ENCODE peak calls at places on chromosomes 6 and 20, in four cellular contexts. C, K, B and L are unnamed samples.

GRCh38 chr6:89887452-89888137 is 6.7 kb upstream of the GJA10 start:
- DNase-seq in K (peak), C (no peak), B (no peak), L (peak)

GRCh38 chr6:28943557-28944411 is 20.0 kb upstream of the TRIM27 start:
- DNase-seq in C (peak), B (peak), K (no peak), L (peak)

GRCh38 chr6:94245395-94245794 is 826.0 kb upstream of the EPHA7 start:
- DNase-seq in B (no peak), C (no peak), K (no peak), L (no peak)

GRCh38 chr20:51428451-51429143 is 113.9 kb downstream of the NFATC2 start:
- DNase-seq in K (no peak), B (peak), C (no peak), L (peak)

GRCh38 chr6:10719386-10720228 is 3.3 kb upstream of the TMEM14C start:
- DNase-seq in K (no peak), C (no peak), B (no peak), L (no peak)

GRCh38 chr6:50270427-50270826 is 220.7 kb upstream of the DEFB112 start:
- DNase-seq in C (no peak), K (no peak), B (no peak), L (no peak)

GRCh38 chr6:28335040-28335563 is 846 bp downstream of the ZSCAN31 start:
- DNase-seq in B (peak), K (no peak), C (no peak), L (no peak)

GRCh38 chr6:78867020-78867369 is 356 bp upstream of the IRAK1BP1 start:
- DNase-seq in B (no peak), K (peak), C (no peak), L (no peak)

GRCh38 chr20:49169547-49169946 is 18.6 kb downstream of the STAU1 start:
- DNase-seq in K (no peak), B (no peak), C (no peak), L (no peak)

DNA sequence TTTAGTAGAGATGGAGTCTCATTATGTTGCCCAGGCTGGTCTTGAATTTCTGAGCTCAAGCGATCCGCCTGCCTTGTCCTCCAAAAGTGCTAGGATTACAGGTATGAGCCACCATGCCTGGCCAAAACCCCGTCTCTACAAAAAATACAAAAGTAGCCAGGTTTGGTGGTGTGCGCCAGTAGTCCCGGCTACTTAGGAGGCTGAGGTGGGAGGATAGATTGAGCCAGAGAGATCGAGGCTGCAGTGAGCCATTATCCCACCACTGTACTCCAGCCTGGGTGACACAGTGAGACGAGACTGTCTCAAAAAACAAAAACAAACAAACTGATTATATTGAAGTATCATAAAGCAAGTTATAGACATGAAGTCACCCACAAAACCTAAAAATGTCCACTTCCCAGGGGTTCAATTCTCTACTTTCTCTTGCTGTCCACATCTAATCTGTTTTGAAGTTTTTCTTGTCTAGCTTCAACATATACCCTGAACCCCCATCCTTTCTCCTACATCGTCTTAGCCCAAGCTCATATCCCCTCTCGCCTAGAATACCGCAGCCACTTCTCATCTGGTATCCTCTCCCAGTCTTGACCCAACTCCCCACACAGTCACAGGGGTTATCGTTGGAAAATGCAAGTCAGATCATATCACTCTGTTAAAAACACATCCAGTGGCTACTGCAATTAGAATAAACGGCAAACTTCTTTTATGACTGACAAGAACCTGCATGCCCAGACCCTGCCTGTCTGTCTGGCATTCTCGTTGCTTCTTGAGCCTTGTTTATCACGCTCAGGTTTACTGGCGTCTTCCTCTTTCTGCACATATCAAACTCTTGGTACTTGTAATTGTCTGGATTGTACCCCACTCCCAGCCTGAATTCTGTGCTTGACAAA is 20.1 kb upstream of the NCOA3 start:
- DNase-seq in B (no peak), K (no peak), C (no peak), L (no peak)
- TF ChIP-seq SPI1 in B (peak), K (no peak), C (no peak), L (no peak)

GRCh38 chr20:59159091-59159821 is 4.4 kb upstream of the ZNF831 start:
- DNase-seq in K (no peak), B (peak), C (no peak), L (peak)

GRCh38 chr20:59158673-59159072 is 4.9 kb upstream of the ZNF831 start:
- DNase-seq in C (no peak), B (no peak), K (no peak), L (no peak)

GRCh38 chr20:59159822-59160740 is 3.5 kb upstream of the ZNF831 start:
- DNase-seq in C (no peak), K (no peak), B (no peak), L (no peak)

GRCh38 chr20:59163641-59164530 is at the start of gene ZNF831:
- DNase-seq in K (no peak), C (no peak), B (no peak), L (peak)

GRCh38 chr20:59161626-59162170 is 1.9 kb upstream of the ZNF831 start:
- DNase-seq in B (no peak), K (no peak), C (no peak), L (no peak)
- TF ChIP-seq SPI1 in B (no peak), K (no peak), C (no peak), L (no peak)

DNA sequence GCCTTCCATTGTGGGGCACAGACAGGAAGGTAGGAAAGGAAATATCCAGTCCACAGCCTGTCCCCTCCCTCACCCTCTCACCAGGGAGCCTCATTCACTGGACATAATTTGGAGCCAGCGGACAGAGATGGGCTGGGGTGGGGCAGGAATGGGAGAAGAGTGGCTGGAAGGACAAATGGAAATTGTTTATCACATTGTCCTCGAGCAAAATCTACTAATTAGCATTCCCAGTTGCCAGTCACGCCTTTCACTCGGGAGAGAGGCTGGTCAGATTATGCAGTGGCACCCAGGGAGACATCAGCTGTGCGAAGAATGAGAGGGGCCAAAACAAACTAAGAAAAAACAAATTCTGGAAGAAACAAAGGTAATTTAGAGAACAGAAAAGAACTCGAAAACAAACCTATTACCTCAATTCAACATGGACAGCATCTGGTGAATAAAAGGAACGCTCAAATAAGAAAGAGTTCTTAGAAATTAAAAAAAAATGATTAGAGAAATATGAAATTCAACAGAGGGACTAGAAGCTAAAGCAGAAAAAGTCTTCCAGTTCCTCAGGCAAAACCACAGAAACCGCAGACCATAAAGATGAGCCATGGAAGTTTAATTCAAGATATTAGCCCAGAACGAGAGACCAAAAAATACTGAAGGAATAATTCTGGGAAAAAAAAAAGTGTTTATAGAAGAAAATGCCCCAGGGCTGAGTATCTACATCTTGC is 108.5 kb upstream of the RALGAPA2 start:
- DNase-seq in K (no peak), B (no peak), C (no peak), L (peak)
- TF ChIP-seq SPI1 in K (no peak), B (no peak), C (no peak), L (peak)

DNA sequence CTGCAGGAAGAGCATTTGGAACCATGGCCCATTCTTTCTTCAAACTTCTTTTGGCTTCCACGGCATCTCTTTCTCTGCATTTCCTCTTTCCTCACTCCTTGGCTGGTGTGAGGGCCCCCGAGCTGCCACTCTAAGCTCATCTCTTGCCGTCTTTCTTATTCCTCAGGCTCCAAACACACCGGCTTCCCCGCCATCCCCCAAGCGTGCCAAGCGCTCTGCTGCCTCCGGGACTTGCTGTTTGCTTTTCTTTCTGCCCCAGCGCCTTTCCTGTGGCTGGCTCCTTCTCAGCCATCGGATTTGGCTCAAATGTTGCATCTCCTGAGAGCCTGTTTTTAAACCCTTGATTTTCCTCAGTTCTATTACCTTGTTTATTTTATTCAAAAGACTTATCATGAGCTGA is 172.7 kb downstream of the PACRG start:
- DNase-seq in K (no peak), B (no peak), C (no peak), L (no peak)
- TF ChIP-seq SPI1 in K (no peak), B (no peak), C (no peak), L (no peak)

DNA sequence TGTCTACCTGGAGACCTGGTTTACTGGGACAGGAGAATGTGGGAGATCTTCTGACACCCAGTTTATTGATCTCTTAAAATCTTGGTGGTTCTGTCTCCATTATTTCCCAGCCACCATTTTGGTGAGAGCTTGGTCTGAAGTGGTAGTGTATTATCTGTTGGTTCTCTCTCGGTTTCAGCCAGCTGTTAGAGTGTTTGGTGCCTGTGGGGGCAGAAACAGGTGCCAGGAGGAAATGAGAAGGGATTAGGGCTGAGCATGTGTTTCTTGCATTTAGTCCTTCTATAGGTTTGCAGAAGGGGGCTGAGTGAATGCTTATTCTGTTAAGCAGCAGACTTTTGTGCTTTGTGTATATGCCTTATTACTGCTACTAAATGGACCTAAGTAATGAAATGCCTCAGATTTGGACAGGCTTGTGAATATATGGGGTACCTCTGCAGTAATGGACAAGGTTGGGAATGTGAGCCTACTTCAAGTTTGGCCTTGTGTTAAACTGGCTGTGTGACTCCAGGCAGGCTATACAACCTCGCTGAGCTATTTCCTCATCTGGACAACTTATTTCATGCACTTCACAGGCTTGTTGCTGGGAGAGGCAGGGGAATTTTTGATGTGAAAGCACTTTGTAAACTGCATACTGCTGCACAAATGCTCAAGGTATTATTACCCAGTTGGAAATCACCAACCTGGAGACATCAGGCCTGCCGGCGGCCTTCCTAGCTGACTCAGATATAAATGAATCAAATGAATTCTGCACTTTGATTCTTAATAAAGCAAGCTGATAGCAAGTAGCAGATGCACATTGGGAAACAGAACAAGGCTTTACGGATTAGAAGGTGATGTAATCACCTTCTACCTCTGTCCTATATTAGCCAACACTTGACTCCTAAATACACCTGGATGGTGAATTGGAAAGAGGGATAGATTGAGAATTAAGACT is 9.9 kb downstream of the JARID2 start:
- DNase-seq in B (no peak), K (no peak), C (peak), L (peak)
- TF ChIP-seq SPI1 in B (no peak), K (peak), C (peak), L (peak)

GRCh38 chr20:4509825-4510522 is 211.7 kb upstream of the PRND start:
- DNase-seq in B (no peak), C (no peak), K (no peak), L (no peak)

GRCh38 chr20:4516851-4517250 is 204.9 kb upstream of the PRND start:
- DNase-seq in K (no peak), C (no peak), B (no peak), L (no peak)

GRCh38 chr20:4512891-4513550 is 208.7 kb upstream of the PRND start:
- DNase-seq in K (no peak), C (no peak), B (no peak), L (no peak)

GRCh38 chr20:4511776-4512175 is 209.9 kb upstream of the PRND start:
- DNase-seq in K (no peak), B (no peak), C (no peak), L (no peak)

GRCh38 chr20:4513720-4514119 is 208.0 kb upstream of the PRND start:
- DNase-seq in B (no peak), C (no peak), K (no peak), L (no peak)
- TF ChIP-seq SPI1 in B (no peak), C (no peak), K (no peak), L (no peak)

DNA sequence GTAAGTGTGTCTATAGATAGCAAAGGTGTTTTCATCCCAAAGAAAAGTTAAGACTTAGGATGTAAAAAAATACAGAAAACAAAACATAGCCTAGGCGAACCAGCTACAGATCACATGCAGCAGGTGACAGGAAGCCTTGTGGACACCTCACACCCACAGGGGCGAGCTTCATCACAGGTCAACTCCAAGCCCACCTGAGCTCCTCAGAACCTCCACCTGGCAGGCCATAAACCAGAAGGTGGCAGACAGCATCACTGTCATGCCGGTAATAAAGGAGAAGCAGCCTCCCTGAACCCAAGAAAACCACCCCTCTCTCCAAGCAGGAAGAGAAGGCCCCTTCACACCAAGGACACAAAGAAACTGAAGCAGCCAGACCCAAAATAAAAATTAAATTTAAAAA is 1.0 kb downstream of the RALGAPA2 start:
- DNase-seq in B (no peak), C (no peak), K (no peak), L (no peak)
- TF ChIP-seq SPI1 in B (no peak), C (no peak), K (no peak), L (no peak)

GRCh38 chr6:130852844-130853554 is 25.8 kb downstream of the SMLR1 start:
- DNase-seq in B (no peak), K (no peak), C (no peak), L (no peak)
- TF ChIP-seq SPI1 in B (no peak), K (no peak), C (no peak), L (no peak)

GRCh38 chr20:46893877-46894578 is 615 bp upstream of the EYA2 start:
- DNase-seq in C (no peak), B (no peak), K (no peak), L (no peak)

GRCh38 chr20:46893051-46893450 is 1.6 kb upstream of the EYA2 start:
- DNase-seq in C (no peak), K (no peak), B (no peak), L (no peak)

GRCh38 chr20:46894971-46895905 is 595 bp downstream of the EYA2 start:
- DNase-seq in B (no peak), C (no peak), K (no peak), L (no peak)

GRCh38 chr20:46895906-46896242 is 1.2 kb downstream of the EYA2 start:
- DNase-seq in K (no peak), C (no peak), B (no peak), L (no peak)

GRCh38 chr20:46894579-46894958 is at the start of gene EYA2:
- DNase-seq in C (no peak), K (no peak), B (no peak), L (no peak)
- TF ChIP-seq SPI1 in C (no peak), K (no peak), B (no peak), L (no peak)